ENCODE peak calls at places on chromosomes 12 and 14, in six cellular contexts. W is heart left ventricle, T is psoas muscle, E is endothelial cell, V is brain microvascular endothelial cell, S is mucosa of descending colon. C is an unnamed sample.
A peak's percentile ranks its signal among the peaks of the same experiment; 100 is the strongest.

GRCh38 chr14:61512508-61512907 is 182.8 kb upstream of the HIF1A start:
- DNase-seq in T (no peak), S (no peak), E (no peak), V (no peak), W (no peak), C (no peak)

GRCh38 chr12:862303-862911 is 87.1 kb downstream of the RAD52 start:
- DNase-seq in W (no peak), S (no peak), T (no peak), V (no peak), E (no peak), C (no peak)

GRCh38 chr12:131673519-131674265 is 37.2 kb upstream of the SFSWAP start:
- DNase-seq in E (no peak), W (no peak), V (no peak), S (no peak), T (no peak), C (no peak)

GRCh38 chr14:22249775-22250174 is 339.2 kb downstream of the DAD1 start:
- DNase-seq in W (no peak), T (no peak), V (no peak), S (no peak), E (no peak), C (no peak)

GRCh38 chr14:63045234-63045611 is at the start of gene KCNH5:
- DNase-seq in T (peak; percentile 52), S (no peak), W (peak; percentile 25), V (peak; percentile 6), E (peak; percentile 74), C (peak; percentile 46)

GRCh38 chr14:73428354-73428824 is 30.0 kb downstream of the NUMB start:
- DNase-seq in T (no peak), S (no peak), V (no peak), E (no peak), W (no peak), C (no peak)

GRCh38 chr12:128830505-128830893 is 6.7 kb upstream of the SLC15A4 start:
- DNase-seq in W (no peak), V (no peak), E (no peak), T (no peak), S (no peak), C (no peak)

GRCh38 chr12:109999983-110000505 is 814 bp downstream of the ANKRD13A start:
- DNase-seq in S (peak; percentile 57), W (no peak), T (no peak), E (no peak), V (no peak), C (peak; percentile 31)

GRCh38 chr12:24039113-24039525 is 89.6 kb upstream of the SOX5 start:
- DNase-seq in S (no peak), V (peak; percentile 86), E (no peak), W (no peak), T (no peak), C (peak; percentile 97)

GRCh38 chr12:96448287-96448686 is 41.1 kb upstream of the CFAP54 start:
- DNase-seq in E (no peak), S (no peak), T (no peak), W (no peak), V (peak; percentile 72), C (peak; percentile 64)

GRCh38 chr14:81981311-81981675 is 447.6 kb upstream of the SEL1L start:
- DNase-seq in V (no peak), T (no peak), E (no peak), S (no peak), W (no peak), C (no peak)

GRCh38 chr12:96132819-96133218 is 61.4 kb upstream of the ELK3 start:
- DNase-seq in T (no peak), E (no peak), W (no peak), V (no peak), S (peak; percentile 33), C (no peak)

GRCh38 chr12:131636940-131637750 is 73.7 kb upstream of the SFSWAP start:
- DNase-seq in E (no peak), S (no peak), V (no peak), W (no peak), T (no peak), C (no peak)

GRCh38 chr14:80136358-80136757 is 74.9 kb downstream of the DIO2 start:
- DNase-seq in V (no peak), T (no peak), S (no peak), E (no peak), W (no peak), C (peak; percentile 3)

GRCh38 chr12:130153803-130154202 is 8.5 kb upstream of the FZD10 start:
- DNase-seq in T (no peak), V (no peak), S (no peak), W (no peak), E (no peak), C (no peak)

GRCh38 chr12:111093428-111094142 is 173.2 kb upstream of the MYL2 start:
- DNase-seq in W (no peak), S (no peak), E (no peak), V (no peak), T (no peak), C (no peak)

GRCh38 chr14:69673099-69673498 is 61.7 kb downstream of the SUSD6 start:
- DNase-seq in T (no peak), W (no peak), V (no peak), E (no peak), S (no peak), C (no peak)

GRCh38 chr12:30862486-30862885 is 64.1 kb upstream of the TSPAN11 start:
- DNase-seq in W (peak; percentile 76), E (no peak), V (peak; percentile 66), T (no peak), S (no peak), C (peak; percentile 77)

GRCh38 chr14:26597136-26598080 is at the start of gene NOVA1:
- DNase-seq in E (peak; percentile 35), S (peak; percentile 37), V (peak; percentile 1), W (peak; percentile 18), T (peak; percentile 53), C (peak; percentile 22)

GRCh38 chr14:23076785-23077408 is 18.0 kb downstream of the ACIN1 start:
- DNase-seq in T (no peak), S (no peak), V (no peak), E (peak; percentile 43), W (no peak), C (peak; percentile 41)

GRCh38 chr14:68369289-68369925 is 423.5 kb downstream of the ZFP36L1 start:
- DNase-seq in V (no peak), T (no peak), E (no peak), W (no peak), S (no peak), C (no peak)

DNA sequence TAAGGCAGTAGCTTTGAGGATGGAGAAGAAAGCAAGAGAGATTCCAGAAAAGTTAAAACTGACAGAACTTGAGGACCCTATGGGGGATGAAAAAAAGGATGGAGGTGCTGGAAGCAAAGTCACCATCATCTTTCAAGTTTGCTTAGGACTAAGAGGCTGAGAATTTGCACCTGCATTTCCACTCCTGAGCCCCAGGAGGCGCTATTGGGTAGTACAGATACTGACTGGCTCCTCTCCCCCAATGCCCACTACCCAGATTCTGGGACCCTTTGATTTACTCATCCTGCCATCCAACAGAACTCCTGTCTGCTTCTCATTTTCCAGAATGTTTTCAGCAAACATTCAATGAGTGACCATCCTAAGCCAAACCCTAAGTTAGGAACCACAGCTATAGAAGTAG is 34.0 kb upstream of the CMKLR1 start:
- DNase-seq in W (no peak), T (no peak), E (no peak), V (no peak), S (no peak), C (no peak)
- TF ChIP-seq CTCF in W (no peak), T (no peak), E (peak; percentile 50), V (peak; percentile 41), S (no peak), C (peak; percentile 17)

DNA sequence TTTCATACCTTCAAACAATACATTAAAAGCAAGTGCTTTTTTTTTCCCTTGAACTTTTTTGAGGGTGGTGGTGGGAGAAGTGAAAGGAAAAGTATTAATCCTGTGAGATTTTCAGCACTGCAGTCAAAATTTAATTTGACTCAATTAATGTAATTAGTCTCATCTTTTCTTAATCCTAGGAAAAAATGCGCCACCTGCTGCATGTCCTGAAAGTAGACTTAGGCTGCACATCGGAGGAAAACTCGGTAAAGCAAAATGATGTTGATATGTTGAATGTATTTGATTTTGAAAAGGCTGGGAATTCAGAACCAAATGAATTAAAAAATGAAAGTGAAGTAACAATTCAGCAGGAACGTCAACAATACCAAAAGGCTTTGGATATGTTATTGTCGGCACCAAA is 52.2 kb downstream of the SPATA7 start:
- DNase-seq in T (no peak), V (no peak), E (no peak), S (no peak), W (no peak), C (no peak)
- TF ChIP-seq CTCF in T (no peak), V (peak; percentile 64), E (no peak), S (no peak), W (no peak), C (peak; percentile 40)

GRCh38 chr12:29426516-29426915 is 45.5 kb upstream of the ERGIC2 start:
- DNase-seq in V (no peak), E (no peak), S (no peak), W (no peak), T (no peak), C (no peak)

GRCh38 chr12:29428630-29429029 is 47.7 kb upstream of the ERGIC2 start:
- DNase-seq in T (no peak), E (no peak), V (peak; percentile 66), S (no peak), W (no peak), C (peak; percentile 75)

GRCh38 chr12:29429999-29430698 is 49.2 kb upstream of the ERGIC2 start:
- DNase-seq in S (no peak), V (no peak), E (no peak), W (no peak), T (no peak), C (no peak)

GRCh38 chr12:29425722-29426121 is 44.8 kb upstream of the ERGIC2 start:
- DNase-seq in T (no peak), W (no peak), S (no peak), E (no peak), V (no peak), C (no peak)

GRCh38 chr12:29427964-29428363 is 47.0 kb upstream of the ERGIC2 start:
- DNase-seq in E (no peak), T (no peak), V (no peak), W (peak; percentile 41), S (no peak), C (no peak)
- TF ChIP-seq CTCF in E (peak; percentile 30), T (no peak), V (no peak), W (no peak), S (no peak), C (no peak)

GRCh38 chr12:14845350-14845750 is 2.0 kb upstream of the ART4 start:
- DNase-seq in T (no peak), S (no peak), V (peak; percentile 65), W (no peak), E (peak; percentile 43), C (peak; percentile 63)

GRCh38 chr12:14841761-14842160 is 1.6 kb downstream of the ART4 start:
- DNase-seq in V (peak; percentile 62), E (no peak), W (peak; percentile 62), S (no peak), T (peak; percentile 78), C (peak; percentile 40)

GRCh38 chr12:14843425-14843887 is at the start of gene ART4:
- DNase-seq in T (no peak), E (peak; percentile 5), V (no peak), S (no peak), W (peak; percentile 45), C (no peak)

GRCh38 chr12:14840616-14841015 is 2.7 kb downstream of the ART4 start:
- DNase-seq in V (no peak), T (no peak), E (no peak), W (no peak), S (no peak), C (no peak)

DNA sequence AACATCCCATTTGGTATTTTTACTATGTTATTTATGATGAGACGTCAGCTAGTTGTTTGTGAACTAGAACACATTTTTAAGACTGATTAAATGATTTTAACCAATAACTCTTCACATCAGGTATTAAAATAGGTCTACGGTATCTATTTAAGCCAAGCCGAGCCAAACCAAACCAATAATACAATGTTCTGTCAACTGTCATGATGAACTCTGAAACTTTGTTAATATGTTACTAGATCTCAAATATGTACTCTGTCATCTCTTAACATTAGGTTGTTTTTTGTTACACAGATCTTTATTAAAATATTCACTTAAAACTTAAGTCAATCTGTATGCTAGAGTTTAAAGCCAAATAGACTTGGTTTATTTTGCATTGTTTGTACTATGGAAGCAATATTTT is 1.0 kb downstream of the ART4 start:
- DNase-seq in E (no peak), W (no peak), T (no peak), S (no peak), V (no peak), C (no peak)
- TF ChIP-seq CTCF in E (no peak), W (no peak), T (no peak), S (no peak), V (no peak), C (no peak)